ENCODE peak calls at places on chromosome 2, in four cellular contexts. V, M, C and Q are unnamed samples.

GRCh38 chr2:43877782-43878464 is 39.2 kb downstream of the ABCG8 start:
- DNase-seq in C (peak), M (peak), V (peak), Q (peak)

GRCh38 chr2:142983174-142983573 is 105.7 kb downstream of the KYNU start:
- DNase-seq in M (no peak), C (no peak), V (no peak), Q (no peak)

GRCh38 chr2:84022810-84023431 is 436.2 kb downstream of the SUCLG1 start:
- DNase-seq in M (peak), V (no peak), C (peak), Q (no peak)

GRCh38 chr2:30236591-30237245 is 5.4 kb downstream of the LBH start:
- DNase-seq in V (no peak), C (no peak), M (no peak), Q (no peak)

GRCh38 chr2:19073522-19073921 is 284.9 kb downstream of the OSR1 start:
- DNase-seq in M (no peak), C (peak), V (no peak), Q (no peak)

GRCh38 chr2:68767031-68767961 is 32.7 kb downstream of the ARHGAP25 start:
- DNase-seq in C (no peak), V (no peak), M (no peak), Q (no peak)

GRCh38 chr2:200905618-200906296 is 16.6 kb downstream of the NIF3L1 start:
- DNase-seq in C (peak), M (peak), V (peak), Q (peak)

GRCh38 chr2:195408196-195408595 is 248.8 kb upstream of the SLC39A10 start:
- DNase-seq in C (no peak), V (no peak), M (no peak), Q (no peak)

GRCh38 chr2:142495141-142495540 is 364.3 kb upstream of the LRP1B start:
- DNase-seq in M (no peak), V (no peak), C (no peak), Q (no peak)

GRCh38 chr2:177466337-177467195 is 74.0 kb downstream of the AGPS start:
- DNase-seq in M (no peak), C (peak), V (no peak), Q (no peak)

GRCh38 chr2:29110916-29111315 is 4.3 kb upstream of the CLIP4 start:
- DNase-seq in M (peak), V (no peak), C (no peak), Q (no peak)

GRCh38 chr2:201256001-201256544 is 4.3 kb upstream of the CASP8 start:
- DNase-seq in M (no peak), C (no peak), V (no peak), Q (no peak)

GRCh38 chr2:197008229-197008628 is 81.7 kb upstream of the PGAP1 start:
- DNase-seq in V (no peak), C (no peak), M (no peak), Q (no peak)

GRCh38 chr2:232478571-232479340 is 8.9 kb downstream of the ECEL1 start:
- DNase-seq in C (peak), M (no peak), V (no peak), Q (no peak)

GRCh38 chr2:159074605-159075004 is 106.2 kb downstream of the TANC1 start:
- DNase-seq in V (no peak), C (no peak), M (no peak), Q (no peak)

GRCh38 chr2:234863043-234863934 is 88.5 kb upstream of the SH3BP4 start:
- DNase-seq in M (no peak), C (no peak), V (no peak), Q (no peak)

GRCh38 chr2:23445450-23445868 is 60.5 kb downstream of the KLHL29 start:
- DNase-seq in V (no peak), C (no peak), M (no peak), Q (no peak)

GRCh38 chr2:118224144-118224887 is 136.0 kb downstream of the INSIG2 start:
- DNase-seq in M (peak), V (no peak), C (peak), Q (no peak)

GRCh38 chr2:134207589-134208209 is 46.2 kb upstream of the MGAT5 start:
- DNase-seq in V (peak), C (peak), M (peak), Q (no peak)

GRCh38 chr2:207468504-207468903 is 61.3 kb upstream of the CREB1 start:
- DNase-seq in C (no peak), M (no peak), V (no peak), Q (no peak)

GRCh38 chr2:207463433-207463832 is 66.3 kb upstream of the CREB1 start:
- DNase-seq in M (no peak), V (no peak), C (no peak), Q (no peak)

GRCh38 chr2:207467716-207468347 is 61.9 kb upstream of the CREB1 start:
- DNase-seq in C (no peak), M (peak), V (no peak), Q (no peak)

GRCh38 chr2:207463996-207464395 is 65.8 kb upstream of the CREB1 start:
- DNase-seq in M (no peak), C (no peak), V (no peak), Q (no peak)

DNA sequence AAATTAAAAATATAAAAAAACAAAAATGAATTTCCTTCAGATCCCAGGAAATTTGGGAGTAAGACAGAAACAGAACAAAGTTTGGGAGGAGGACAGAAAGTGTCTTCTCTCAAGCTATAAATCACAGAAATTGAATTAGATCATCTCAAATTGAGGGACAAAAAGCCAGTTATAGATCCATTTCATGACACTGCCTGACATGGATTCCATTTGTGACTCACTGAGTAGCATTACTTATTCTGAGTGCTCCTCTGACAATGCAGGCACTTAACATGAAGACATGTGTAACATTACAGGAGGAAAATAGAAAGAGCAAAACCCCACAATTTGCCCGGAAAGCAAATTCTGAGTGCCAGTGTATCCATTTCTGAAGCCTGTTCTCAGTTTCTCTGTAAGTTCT is 63.9 kb upstream of the CREB1 start:
- DNase-seq in C (no peak), M (no peak), V (no peak), Q (no peak)
- TF ChIP-seq CTCF in C (no peak), M (no peak), V (no peak), Q (no peak)

GRCh38 chr2:31251018-31251417 is 17.1 kb downstream of the EHD3 start:
- DNase-seq in C (no peak), M (no peak), V (no peak), Q (no peak)

GRCh38 chr2:31255911-31256571 is 22.1 kb downstream of the EHD3 start:
- DNase-seq in M (peak), C (no peak), V (no peak), Q (no peak)

GRCh38 chr2:31254237-31255203 is 20.6 kb downstream of the EHD3 start:
- DNase-seq in M (no peak), C (no peak), V (no peak), Q (no peak)

GRCh38 chr2:31251851-31252250 is 17.9 kb downstream of the EHD3 start:
- DNase-seq in C (no peak), M (no peak), V (no peak), Q (no peak)

GRCh38 chr2:31253344-31254155 is 19.6 kb downstream of the EHD3 start:
- DNase-seq in M (no peak), C (no peak), V (no peak), Q (no peak)
- TF ChIP-seq CTCF in M (no peak), C (no peak), V (no peak), Q (no peak)

DNA sequence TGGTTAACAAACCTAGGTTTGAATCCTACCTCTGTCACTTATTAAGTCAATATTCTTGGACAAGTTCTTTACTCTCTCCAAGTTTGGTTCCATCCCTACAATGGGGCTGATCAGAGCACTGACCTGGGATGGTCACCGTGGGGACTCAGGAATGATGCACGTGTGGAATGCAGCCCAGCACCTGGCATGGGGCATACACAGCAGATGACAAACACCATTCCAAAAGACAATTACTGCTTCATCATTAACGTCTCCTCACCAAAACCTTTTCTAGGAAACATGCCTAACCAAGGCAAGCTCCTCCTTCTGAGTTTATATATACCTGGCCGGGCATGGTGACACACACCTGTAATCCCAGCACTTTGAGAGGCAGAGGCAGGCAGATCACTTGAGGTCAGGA is 532.8 kb upstream of the ID2 start:
- DNase-seq in M (no peak), C (no peak), V (no peak), Q (no peak)
- TF ChIP-seq CTCF in M (no peak), C (no peak), V (no peak), Q (no peak)

GRCh38 chr2:46644690-46645385 is 165.5 kb downstream of the TMEM247 start:
- DNase-seq in V (no peak), M (no peak), C (no peak), Q (no peak)

GRCh38 chr2:46647041-46647440 is 167.7 kb downstream of the TMEM247 start:
- DNase-seq in C (no peak), M (no peak), V (no peak), Q (no peak)

GRCh38 chr2:46645681-46646162 is 166.4 kb downstream of the TMEM247 start:
- DNase-seq in M (no peak), V (peak), C (no peak), Q (no peak)

GRCh38 chr2:46643951-46644350 is 164.6 kb downstream of the TMEM247 start:
- DNase-seq in C (no peak), M (no peak), V (no peak), Q (no peak)

GRCh38 chr2:46643493-46643892 is 164.1 kb downstream of the TMEM247 start:
- DNase-seq in V (no peak), C (no peak), M (no peak), Q (no peak)
- TF ChIP-seq CTCF in V (no peak), C (no peak), M (peak), Q (no peak)

GRCh38 chr2:138827426-138828054 is 47.4 kb upstream of the NXPH2 start:
- DNase-seq in M (peak), V (no peak), C (peak), Q (no peak)
- TF ChIP-seq CTCF in M (peak), V (no peak), C (peak), Q (peak)